ENCODE peak calls at places on chromosomes 5 and 9, in four cellular contexts. F is CD4-positive, alpha-beta memory T cell; V is iPS-NIHi11; Y is renal cortical epithelial cell. C is an unnamed sample.

GRCh38 chr5:2207966-2208544 is 325.3 kb upstream of the IRX4 start:
- DNase-seq in Y (no peak), F (no peak), V (peak), C (peak)

GRCh38 chr5:138282918-138283742 is 8.7 kb upstream of the GFRA3 start:
- DNase-seq in V (peak), F (no peak), Y (peak), C (peak)

GRCh38 chr9:99023229-99023628 is 79.5 kb downstream of the COL15A1 start:
- DNase-seq in V (no peak), F (no peak), Y (no peak), C (peak)

GRCh38 chr5:137320056-137321045 is 178.8 kb downstream of the SPOCK1 start:
- DNase-seq in F (peak), V (peak), Y (peak), C (peak)

GRCh38 chr9:131754846-131755245 is 15.0 kb upstream of the RAPGEF1 start:
- DNase-seq in Y (no peak), V (no peak), F (no peak), C (no peak)

GRCh38 chr5:132439521-132440206 is 50.9 kb downstream of the IRF1 start:
- DNase-seq in V (no peak), Y (no peak), F (no peak), C (no peak)

GRCh38 chr9:114559830-114560520 is 27.6 kb upstream of the ATP6V1G1 start:
- DNase-seq in F (no peak), V (no peak), Y (no peak), C (no peak)

GRCh38 chr9:126057036-126057435 is 269.6 kb upstream of the MVB12B start:
- DNase-seq in Y (no peak), F (no peak), V (no peak), C (no peak)

GRCh38 chr9:121373401-121373769 is 3.3 kb upstream of the STOM start:
- DNase-seq in F (no peak), Y (no peak), V (no peak), C (no peak)

GRCh38 chr9:92875373-92875772 is 2.5 kb downstream of the ZNF484 start:
- DNase-seq in Y (no peak), F (no peak), V (no peak), C (no peak)

GRCh38 chr5:159877894-159878448 is 38.3 kb upstream of the ADRA1B start:
- DNase-seq in F (no peak), Y (no peak), V (no peak), C (no peak)

GRCh38 chr9:75664597-75664996 is 225.9 kb upstream of the PCSK5 start:
- DNase-seq in V (no peak), Y (no peak), F (no peak), C (no peak)

GRCh38 chr5:83564069-83564749 is 92.7 kb downstream of the VCAN start:
- DNase-seq in V (peak), Y (peak), F (peak), C (no peak)

GRCh38 chr5:175895701-175896102 is 24.3 kb downstream of the CPLX2 start:
- DNase-seq in F (peak), Y (no peak), V (no peak), C (peak)

GRCh38 chr9:116589392-116590354 is 97.4 kb upstream of the TRIM32 start:
- DNase-seq in Y (no peak), F (no peak), V (peak), C (no peak)

GRCh38 chr5:124692324-124692723 is 54.1 kb downstream of the ZNF608 start:
- DNase-seq in V (no peak), Y (no peak), F (no peak), C (no peak)

GRCh38 chr5:67673180-67673579 is 476.6 kb upstream of the CD180 start:
- DNase-seq in F (no peak), Y (no peak), V (no peak), C (no peak)

GRCh38 chr9:88645172-88645868 is 110.3 kb downstream of the NXNL2 start:
- DNase-seq in V (no peak), Y (no peak), F (no peak), C (no peak)

GRCh38 chr5:35921930-35922329 is 16.5 kb downstream of the CAPSL start:
- DNase-seq in Y (no peak), V (no peak), F (no peak), C (no peak)

GRCh38 chr5:52837068-52837467 is 49.4 kb downstream of the ITGA1 start:
- DNase-seq in V (no peak), Y (peak), F (no peak), C (peak)

GRCh38 chr5:150624334-150625163 is 15.9 kb upstream of the SYNPO start:
- DNase-seq in Y (no peak), F (peak), V (peak), C (peak)

GRCh38 chr9:114093761-114094505 is 5.2 kb downstream of the KIF12 start:
- DNase-seq in Y (no peak), F (no peak), V (no peak), C (peak)

GRCh38 chr5:137215780-137216179 is 283.3 kb downstream of the SPOCK1 start:
- DNase-seq in F (no peak), V (no peak), Y (no peak), C (no peak)

GRCh38 chr9:23829580-23830458 is 3.8 kb upstream of the ELAVL2 start:
- DNase-seq in V (no peak), Y (peak), F (no peak), C (no peak)

GRCh38 chr9:88949425-88949824 is 41.8 kb upstream of the S1PR3 start:
- DNase-seq in F (no peak), Y (peak), V (no peak), C (peak)

GRCh38 chr9:121344062-121344696 is 25.9 kb downstream of the STOM start:
- DNase-seq in F (no peak), Y (no peak), V (no peak), C (no peak)

GRCh38 chr5:149011084-149011483 is 51.8 kb downstream of the SH3TC2 start:
- DNase-seq in F (no peak), Y (peak), V (no peak), C (no peak)

GRCh38 chr5:54867310-54867944 is 118.0 kb downstream of the ESM1 start:
- DNase-seq in V (peak), F (peak), Y (peak), C (no peak)

GRCh38 chr5:150542933-150543445 is 35.1 kb downstream of the NDST1 start:
- DNase-seq in Y (no peak), F (no peak), V (no peak), C (no peak)

C was measured in ecto neural progenitor cell.